ENCODE peak calls at places on chromosomes 13 and 19, in four cellular contexts. E is upper lobe of right lung; N is CD8-positive, alpha-beta T cell; K is stomach. L is an unnamed sample.

GRCh38 chr13:99796175-99796819 is 175.3 kb downstream of the ZIC5 start:
- DNase-seq in E (no peak), N (no peak), K (no peak), L (peak; percentile 51)

GRCh38 chr13:101455863-101456262 is 3.4 kb downstream of the ITGBL1 start:
- DNase-seq in E (no peak), N (no peak), K (no peak), L (peak; percentile 87)

GRCh38 chr19:43777163-43777700 is 3.5 kb downstream of the KCNN4 start:
- DNase-seq in E (no peak), N (no peak), K (no peak), L (no peak)

GRCh38 chr19:56725829-56726424 is 54.4 kb upstream of the ZNF835 start:
- DNase-seq in E (no peak), N (no peak), K (no peak), L (no peak)

GRCh38 chr19:3765121-3765520 is 2.6 kb downstream of the MRPL54 start:
- DNase-seq in E (no peak), N (no peak), K (no peak), L (no peak)

GRCh38 chr19:52722062-52723005 is 12.5 kb downstream of the ZNF611 start:
- DNase-seq in E (no peak), N (no peak), K (no peak), L (peak; percentile 8)

GRCh38 chr19:42252365-42253244 is 2.3 kb downstream of the ERF start:
- DNase-seq in E (peak; percentile 76), N (no peak), K (no peak), L (no peak)

GRCh38 chr13:106230450-106230849 is 305.0 kb downstream of the EFNB2 start:
- DNase-seq in E (no peak), N (no peak), K (no peak), L (peak; percentile 16)

GRCh38 chr19:38596057-38596981 is 21.4 kb downstream of the MAP4K1 start:
- DNase-seq in E (peak; percentile 86), N (no peak), K (peak; percentile 72), L (no peak)

GRCh38 chr13:21006141-21007005 is 55.0 kb downstream of the LATS2 start:
- DNase-seq in E (peak; percentile 10), N (peak; percentile 25), K (no peak), L (no peak)

GRCh38 chr13:46712524-46712923 is 84.4 kb downstream of the ESD start:
- DNase-seq in E (no peak), N (no peak), K (no peak), L (no peak)

DNA sequence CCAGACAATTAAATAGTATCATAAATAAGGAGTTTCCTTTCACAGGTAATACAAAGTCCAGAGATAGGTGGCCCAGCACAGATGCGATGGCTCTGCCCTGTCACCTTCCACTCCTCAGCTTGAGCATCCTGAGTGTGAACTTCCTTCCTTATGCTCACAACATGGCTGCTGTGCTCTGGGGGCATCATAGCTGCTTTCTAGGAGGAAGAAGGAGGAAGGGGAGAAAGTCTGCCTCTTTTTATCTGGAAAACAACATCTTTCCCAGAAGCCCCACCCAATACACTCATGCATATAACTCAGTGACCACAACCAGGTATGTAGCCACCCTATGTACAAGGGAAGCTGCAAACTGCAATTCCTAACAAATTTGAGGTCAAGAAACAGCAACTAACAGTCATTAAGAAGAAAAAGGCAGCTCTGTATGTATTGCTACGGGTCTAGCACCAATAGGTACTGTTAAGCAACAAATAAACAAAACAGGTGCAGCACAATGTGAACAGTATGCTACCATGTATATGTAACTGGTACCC is 201.2 kb upstream of the UBL3 start:
- DNase-seq in E (no peak), N (no peak), K (no peak), L (no peak)
- H3K4me3 ChIP-seq in E (no peak overlapping the region), N (no peak overlapping the region), K (no peak overlapping the region), L (no peak overlapping the region)

GRCh38 chr13:43023244-43023931 is at the start of gene DNAJC15:
- DNase-seq in E (peak; percentile 93), N (peak; percentile 87), K (peak; percentile 78), L (peak; percentile 66)
- TF ChIP-seq CTCF in E (peak; percentile 27), N (no peak), K (no peak), L (peak; percentile 10)

GRCh38 chr19:55320844-55321419 is 4.2 kb downstream of the TMEM150B start:
- DNase-seq in E (no peak), N (no peak), K (no peak), L (no peak)

GRCh38 chr19:55322495-55322894 is 2.6 kb downstream of the TMEM150B start:
- DNase-seq in E (no peak), N (no peak), K (no peak), L (no peak)

GRCh38 chr19:55321466-55321865 is 3.7 kb downstream of the TMEM150B start:
- DNase-seq in E (no peak), N (no peak), K (no peak), L (no peak)

GRCh38 chr19:55325172-55325571 is at the start of gene TMEM150B:
- DNase-seq in E (no peak), N (no peak), K (no peak), L (no peak)

DNA sequence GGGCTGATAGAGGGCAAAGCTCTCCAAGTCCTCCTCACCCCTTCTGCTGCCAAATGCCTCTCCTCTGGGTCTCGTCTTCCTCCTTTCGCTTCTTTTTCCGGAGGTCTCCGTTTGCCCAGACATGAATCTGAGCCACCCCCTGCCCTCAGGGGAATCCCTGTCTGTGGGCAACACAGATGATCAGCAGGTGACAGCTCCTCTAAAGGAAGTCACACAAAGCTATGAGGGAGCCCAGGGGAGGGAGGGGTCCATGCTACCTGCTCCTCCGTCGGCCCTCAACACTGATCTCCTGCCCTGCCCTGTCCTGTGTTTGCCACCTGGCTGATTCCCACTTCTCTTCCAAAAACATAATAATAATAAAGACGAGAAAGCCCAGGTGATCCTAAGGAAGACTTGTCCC is 436 bp downstream of the TMEM150B start:
- DNase-seq in E (no peak), N (no peak), K (no peak), L (no peak)
- H3K4me3 ChIP-seq in E (peak overlapping the region; percentile 33), N (no peak overlapping the region), K (no peak overlapping the region), L (no peak overlapping the region)

DNA sequence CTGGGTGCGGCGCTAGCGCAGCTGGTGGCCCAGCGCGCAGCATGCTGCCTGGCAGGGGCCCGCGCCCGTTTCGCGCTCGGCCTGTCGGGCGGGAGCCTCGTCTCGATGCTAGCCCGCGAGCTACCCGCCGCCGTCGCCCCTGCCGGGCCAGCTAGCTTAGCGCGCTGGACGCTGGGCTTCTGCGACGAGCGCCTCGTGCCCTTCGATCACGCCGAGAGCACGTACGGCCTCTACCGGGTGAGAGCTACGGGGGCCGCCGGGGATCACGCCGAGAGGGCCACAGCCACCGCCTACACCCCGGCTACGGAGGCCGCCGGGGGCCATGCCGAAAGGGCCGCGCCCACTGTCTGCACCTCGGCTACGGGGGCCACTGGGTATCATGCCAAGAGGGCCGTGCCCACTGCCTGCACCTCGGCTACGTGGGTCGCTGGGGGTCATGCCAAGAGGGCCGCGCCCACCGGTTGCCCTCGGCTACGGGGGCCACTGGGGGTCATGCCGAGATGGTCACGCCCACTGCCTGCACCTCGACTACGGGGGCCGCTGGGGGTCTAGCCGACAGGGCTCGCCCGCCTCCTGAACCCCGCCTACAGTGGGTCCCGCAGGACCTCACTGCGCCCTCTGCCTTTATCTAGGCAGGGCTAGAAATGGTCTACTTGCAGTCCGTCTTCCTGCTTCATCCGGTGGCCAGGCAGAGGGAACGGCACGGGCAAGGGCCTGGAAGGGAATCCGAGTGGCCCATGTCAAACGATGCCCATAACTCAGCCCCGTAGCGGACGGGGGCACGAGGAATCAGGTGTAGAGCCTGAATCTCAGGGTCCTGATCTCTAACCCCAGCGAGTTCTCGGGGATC is 500 bp downstream of the PGLS start:
- DNase-seq in E (peak; percentile 96), N (peak; percentile 89), K (peak; percentile 85), L (peak; percentile 24)
- TF ChIP-seq CTCF in E (peak; percentile 19), N (no peak), K (no peak), L (peak; percentile 6)

DNA sequence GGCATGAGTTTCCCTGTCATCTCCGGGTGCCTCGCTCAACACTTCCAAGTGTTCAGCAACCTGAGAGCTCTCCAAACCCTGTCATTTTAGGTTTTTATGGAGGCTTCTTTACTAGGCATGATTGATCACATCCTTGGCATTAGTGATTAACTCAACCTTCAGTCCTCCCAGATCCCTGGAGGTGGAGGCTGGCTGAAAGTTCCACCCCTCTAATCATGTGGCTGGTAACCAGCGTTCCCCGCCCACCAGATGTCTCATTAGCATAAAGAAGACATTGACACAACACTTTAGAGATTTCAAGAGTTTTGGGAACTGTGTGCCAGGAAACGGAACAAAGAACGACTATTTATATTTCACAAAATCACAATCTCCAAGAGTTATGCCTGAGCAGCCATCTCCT is 71.1 kb upstream of the RGCC start:
- DNase-seq in E (no peak), N (no peak), K (no peak), L (no peak)
- H3K4me3 ChIP-seq in E (no peak overlapping the region), N (no peak overlapping the region), K (no peak overlapping the region), L (no peak overlapping the region)

GRCh38 chr13:75547917-75548316 is 1.7 kb upstream of the UCHL3 start:
- DNase-seq in E (no peak), N (no peak), K (no peak), L (no peak)

GRCh38 chr13:75554981-75555380 is 5.4 kb downstream of the UCHL3 start:
- DNase-seq in E (no peak), N (no peak), K (no peak), L (no peak)

GRCh38 chr13:75550159-75550567 is 572 bp downstream of the UCHL3 start:
- DNase-seq in E (no peak), N (no peak), K (no peak), L (peak; percentile 53)

GRCh38 chr13:75544681-75545333 is 4.8 kb upstream of the UCHL3 start:
- DNase-seq in E (no peak), N (no peak), K (no peak), L (no peak)

GRCh38 chr13:75549262-75550158 is at the start of gene UCHL3:
- DNase-seq in E (peak; percentile 99), N (peak; percentile 98), K (peak; percentile 98), L (peak; percentile 90)
- TF ChIP-seq CTCF in E (peak; percentile 90), N (peak; percentile 91), K (no peak), L (peak; percentile 84)

GRCh38 chr19:11416346-11417052 is 2.6 kb downstream of the RGL3 start:
- DNase-seq in E (no peak), N (no peak), K (no peak), L (no peak)

GRCh38 chr19:11418518-11419506 is at the start of gene RGL3:
- DNase-seq in E (peak; percentile 85), N (no peak), K (peak; percentile 77), L (no peak)

GRCh38 chr19:11420894-11421606 is 1.9 kb upstream of the RGL3 start:
- DNase-seq in E (no peak), N (no peak), K (no peak), L (no peak)

GRCh38 chr19:11420429-11420893 is 1.3 kb upstream of the RGL3 start:
- DNase-seq in E (no peak), N (no peak), K (no peak), L (no peak)

DNA sequence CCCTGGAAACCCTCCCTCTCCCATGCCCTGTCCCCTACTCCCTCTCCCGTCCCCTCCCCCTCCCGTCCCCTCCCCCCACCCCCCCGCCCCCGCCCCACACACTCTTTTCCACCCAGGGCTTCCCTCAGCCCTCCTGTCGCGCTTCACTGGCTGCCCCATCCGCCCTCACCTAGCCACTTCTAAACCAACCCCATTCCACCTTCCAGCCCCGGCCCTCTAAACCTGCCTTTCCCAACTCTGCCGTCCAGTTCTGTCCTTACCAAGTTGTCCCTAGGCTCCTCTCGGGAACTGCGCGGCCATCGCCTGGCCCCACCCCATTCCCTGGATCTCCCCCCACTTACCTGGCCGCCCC is 972 bp downstream of the RGL3 start:
- DNase-seq in E (no peak), N (no peak), K (no peak), L (no peak)
- H3K4me3 ChIP-seq in E (peak overlapping the region; percentile 56), N (no peak overlapping the region), K (peak overlapping the region; percentile 49), L (no peak overlapping the region)

L was measured in astrocyte of the cerebellum.